ENCODE peak calls at places on chromosomes 11 and 22, in five cellular contexts. One of them, this sample, is unnamed.

GRCh38 chr11:116454020-116454645 is 318.7 kb downstream of the BUD13 start:
- DNase-seq in K562: peak
- DNase-seq in SK-N-SH: peak
- DNase-seq in A549: peak
- DNase-seq in NB4: peak
- DNase-seq in this sample: peak

GRCh38 chr11:94805994-94806393 is 37.8 kb downstream of the AMOTL1 start:
- DNase-seq in K562: no peak
- DNase-seq in SK-N-SH: no peak
- DNase-seq in A549: no peak
- DNase-seq in NB4: no peak
- DNase-seq in this sample: no peak

GRCh38 chr11:34261820-34262219 is 96.0 kb downstream of the ABTB2 start:
- DNase-seq in K562: no peak
- DNase-seq in SK-N-SH: no peak
- DNase-seq in A549: no peak
- DNase-seq in NB4: no peak
- DNase-seq in this sample: no peak

GRCh38 chr11:117600261-117600783 is 196.7 kb downstream of the DSCAML1 start:
- DNase-seq in K562: no peak
- DNase-seq in SK-N-SH: no peak
- DNase-seq in A549: no peak
- DNase-seq in NB4: no peak
- DNase-seq in this sample: no peak

GRCh38 chr22:30317778-30318177 is 9.0 kb downstream of the TBC1D10A start:
- DNase-seq in K562: no peak
- DNase-seq in SK-N-SH: no peak
- DNase-seq in A549: no peak
- DNase-seq in NB4: no peak
- DNase-seq in this sample: no peak

GRCh38 chr11:128553662-128554392 is 33.5 kb downstream of the ETS1 start:
- DNase-seq in K562: no peak
- DNase-seq in SK-N-SH: no peak
- DNase-seq in A549: no peak
- DNase-seq in NB4: peak
- DNase-seq in this sample: peak

GRCh38 chr11:45941285-45941684 is 18.8 kb downstream of the LARGE2 start:
- DNase-seq in K562: no peak
- DNase-seq in SK-N-SH: no peak
- DNase-seq in A549: no peak
- DNase-seq in NB4: no peak
- DNase-seq in this sample: no peak

GRCh38 chr11:111582163-111582562 is 20.1 kb upstream of the SIK2 start:
- DNase-seq in K562: no peak
- DNase-seq in SK-N-SH: no peak
- DNase-seq in A549: no peak
- DNase-seq in NB4: no peak
- DNase-seq in this sample: peak

GRCh38 chr11:66230171-66230570 is 38.3 kb upstream of the RAB1B start:
- DNase-seq in K562: no peak
- DNase-seq in SK-N-SH: no peak
- DNase-seq in A549: no peak
- DNase-seq in NB4: no peak
- DNase-seq in this sample: no peak

GRCh38 chr11:114915871-114916270 is 237.5 kb downstream of the NXPE2 start:
- DNase-seq in K562: no peak
- DNase-seq in SK-N-SH: no peak
- DNase-seq in A549: no peak
- DNase-seq in NB4: no peak
- DNase-seq in this sample: no peak

GRCh38 chr11:110198031-110198729 is 98.2 kb downstream of the RDX start:
- DNase-seq in K562: no peak
- DNase-seq in SK-N-SH: no peak
- DNase-seq in A549: no peak
- DNase-seq in NB4: no peak
- DNase-seq in this sample: no peak

GRCh38 chr22:30968015-30968923 is at the start of gene MORC2:
- DNase-seq in K562: peak
- DNase-seq in SK-N-SH: no peak
- DNase-seq in A549: peak
- DNase-seq in NB4: no peak
- DNase-seq in this sample: no peak

GRCh38 chr11:102850973-102851745 is 7.8 kb upstream of the MMP3 start:
- DNase-seq in K562: no peak
- DNase-seq in SK-N-SH: no peak
- DNase-seq in A549: no peak
- DNase-seq in NB4: no peak
- DNase-seq in this sample: no peak

GRCh38 chr22:47063606-47064005 is 301.2 kb downstream of the TBC1D22A start:
- DNase-seq in K562: no peak
- DNase-seq in SK-N-SH: no peak
- DNase-seq in A549: no peak
- DNase-seq in NB4: no peak
- DNase-seq in this sample: no peak

GRCh38 chr11:133078591-133079179 is 453.6 kb downstream of the OPCML start:
- DNase-seq in K562: peak
- DNase-seq in SK-N-SH: peak
- DNase-seq in A549: peak
- DNase-seq in NB4: peak
- DNase-seq in this sample: peak

GRCh38 chr22:25749420-25750169 is 7.6 kb downstream of the MYO18B start:
- DNase-seq in K562: peak
- DNase-seq in SK-N-SH: no peak
- DNase-seq in A549: no peak
- DNase-seq in NB4: no peak
- DNase-seq in this sample: no peak
- TF ChIP-seq MAX in K562: no peak
- TF ChIP-seq MAX in SK-N-SH: no peak
- TF ChIP-seq MAX in A549: no peak
- TF ChIP-seq MAX in NB4: no peak
- TF ChIP-seq MAX in this sample: no peak

GRCh38 chr11:124722176-124722575 is 17.6 kb upstream of the NRGN start:
- DNase-seq in K562: no peak
- DNase-seq in SK-N-SH: no peak
- DNase-seq in A549: no peak
- DNase-seq in NB4: no peak
- DNase-seq in this sample: no peak

GRCh38 chr11:124724854-124725718 is 14.7 kb upstream of the NRGN start:
- DNase-seq in K562: no peak
- DNase-seq in SK-N-SH: no peak
- DNase-seq in A549: no peak
- DNase-seq in NB4: peak
- DNase-seq in this sample: no peak

GRCh38 chr11:124725719-124726105 is 14.0 kb upstream of the NRGN start:
- DNase-seq in K562: no peak
- DNase-seq in SK-N-SH: no peak
- DNase-seq in A549: no peak
- DNase-seq in NB4: peak
- DNase-seq in this sample: peak
- TF ChIP-seq MAX in K562: no peak
- TF ChIP-seq MAX in SK-N-SH: no peak
- TF ChIP-seq MAX in A549: no peak
- TF ChIP-seq MAX in NB4: no peak
- TF ChIP-seq MAX in this sample: no peak

GRCh38 chr11:13358871-13359270 is 81.3 kb downstream of the BMAL1 start:
- DNase-seq in K562: no peak
- DNase-seq in SK-N-SH: no peak
- DNase-seq in A549: no peak
- DNase-seq in NB4: no peak
- DNase-seq in this sample: no peak

GRCh38 chr11:13354335-13354734 is 76.7 kb downstream of the BMAL1 start:
- DNase-seq in K562: peak
- DNase-seq in SK-N-SH: no peak
- DNase-seq in A549: no peak
- DNase-seq in NB4: peak
- DNase-seq in this sample: peak

GRCh38 chr11:13355191-13355590 is 77.6 kb downstream of the BMAL1 start:
- DNase-seq in K562: no peak
- DNase-seq in SK-N-SH: no peak
- DNase-seq in A549: no peak
- DNase-seq in NB4: no peak
- DNase-seq in this sample: no peak

GRCh38 chr11:13352711-13353110 is 75.1 kb downstream of the BMAL1 start:
- DNase-seq in K562: no peak
- DNase-seq in SK-N-SH: no peak
- DNase-seq in A549: no peak
- DNase-seq in NB4: no peak
- DNase-seq in this sample: no peak

GRCh38 chr11:13357232-13357631 is 79.6 kb downstream of the BMAL1 start:
- DNase-seq in K562: no peak
- DNase-seq in SK-N-SH: no peak
- DNase-seq in A549: no peak
- DNase-seq in NB4: no peak
- DNase-seq in this sample: no peak
- TF ChIP-seq MAX in K562: no peak
- TF ChIP-seq MAX in SK-N-SH: no peak
- TF ChIP-seq MAX in A549: no peak
- TF ChIP-seq MAX in NB4: no peak
- TF ChIP-seq MAX in this sample: no peak

DNA sequence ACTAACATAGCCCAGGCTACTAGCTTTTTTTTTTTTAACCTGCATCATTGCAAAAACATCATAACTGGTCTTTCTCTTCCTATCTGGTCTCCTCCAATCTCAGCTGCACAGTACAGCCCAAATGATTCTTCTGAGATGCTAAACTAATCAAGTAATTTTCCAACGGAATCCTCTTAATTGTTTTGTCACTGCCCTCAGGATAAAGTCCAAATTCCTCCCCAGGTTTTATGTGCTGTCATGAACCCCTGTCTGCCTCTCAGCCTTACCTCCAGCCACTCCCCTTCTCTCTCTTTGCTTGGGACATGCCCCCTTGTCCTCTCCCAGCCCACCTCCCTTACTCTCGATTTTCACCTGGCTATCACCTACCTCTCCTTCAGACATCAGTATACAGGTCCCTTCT is 12.5 kb downstream of the APBB1 start:
- DNase-seq in K562: no peak
- DNase-seq in SK-N-SH: no peak
- DNase-seq in A549: no peak
- DNase-seq in NB4: no peak
- DNase-seq in this sample: no peak
- TF ChIP-seq MAX in K562: no peak
- TF ChIP-seq MAX in SK-N-SH: no peak
- TF ChIP-seq MAX in A549: no peak
- TF ChIP-seq MAX in NB4: no peak
- TF ChIP-seq MAX in this sample: no peak